ENCODE peak calls at places on chromosomes 6 and 20, in eight cellular contexts. C is RWPE1, S is left ventricle myocardium inferior, M is lung, R is left lung, F is tibial nerve, E is stomach, V is GM23338. I is an unnamed sample.
A peak's percentile ranks its signal among the peaks of the same experiment; 100 is the strongest.

GRCh38 chr20:59351148-59352040 is 51.0 kb downstream of the EDN3 start:
- DNase-seq in C (peak; percentile 51), S (no peak), M (no peak), R (no peak), F (no peak), E (no peak), V (no peak), I (no peak)

GRCh38 chr20:36792422-36792821 is 18.9 kb upstream of the DSN1 start:
- DNase-seq in C (peak; percentile 76), S (no peak), M (no peak), R (no peak), F (no peak), E (peak; percentile 53), V (peak; percentile 81), I (peak; percentile 81)

GRCh38 chr20:4920655-4921054 is 80.7 kb downstream of the SLC23A2 start:
- DNase-seq in C (no peak), S (no peak), M (no peak), R (no peak), F (no peak), E (no peak), V (no peak), I (no peak)

GRCh38 chr20:4369119-4369797 is 352.5 kb upstream of the PRND start:
- DNase-seq in C (no peak), S (no peak), M (no peak), R (no peak), F (no peak), E (no peak), V (no peak), I (no peak)

GRCh38 chr20:30610751-30611150 is 646.7 kb upstream of the DEFB115 start:
- DNase-seq in C (no peak), S (no peak), M (no peak), R (no peak), F (no peak), E (no peak), V (no peak), I (no peak)

GRCh38 chr6:80527552-80528052 is 421.1 kb downstream of the BCKDHB start:
- DNase-seq in C (peak; percentile 13), S (no peak), M (no peak), R (no peak), F (no peak), E (no peak), V (no peak), I (no peak)

GRCh38 chr6:52213127-52213526 is 27.0 kb downstream of the IL17A start:
- DNase-seq in C (no peak), S (no peak), M (no peak), R (no peak), F (no peak), E (no peak), V (peak; percentile 23), I (no peak)

GRCh38 chr20:48703511-48704219 is 124.1 kb downstream of the PREX1 start:
- DNase-seq in C (no peak), S (no peak), M (no peak), R (no peak), F (no peak), E (no peak), V (no peak), I (no peak)

GRCh38 chr20:9211016-9211760 is 142.3 kb downstream of the PLCB4 start:
- DNase-seq in C (no peak), S (no peak), M (no peak), R (no peak), F (no peak), E (no peak), V (no peak), I (no peak)

GRCh38 chr20:9220874-9221547 is 152.1 kb downstream of the PLCB4 start:
- DNase-seq in C (no peak), S (no peak), M (no peak), R (no peak), F (no peak), E (no peak), V (peak; percentile 17), I (no peak)

GRCh38 chr20:9214676-9215075 is 145.8 kb downstream of the PLCB4 start:
- DNase-seq in C (no peak), S (no peak), M (no peak), R (no peak), F (no peak), E (no peak), V (no peak), I (no peak)

GRCh38 chr20:9218412-9219001 is 149.6 kb downstream of the PLCB4 start:
- DNase-seq in C (no peak), S (no peak), M (no peak), R (no peak), F (no peak), E (no peak), V (no peak), I (no peak)

GRCh38 chr20:9215539-9215938 is 146.7 kb downstream of the PLCB4 start:
- DNase-seq in C (no peak), S (no peak), M (no peak), R (no peak), F (no peak), E (no peak), V (peak; percentile 61), I (no peak)
- TF ChIP-seq CTCF in C (peak; percentile 11), S (peak; percentile 39), M (no peak), R (no peak), F (no peak), E (no peak), V (peak; percentile 84), I (peak; percentile 24)

GRCh38 chr6:30591008-30591407 is 19.8 kb downstream of the ABCF1 start:
- DNase-seq in C (peak; percentile 83), S (no peak), M (peak; percentile 68), R (no peak), F (no peak), E (no peak), V (no peak), I (no peak)

GRCh38 chr6:30590509-30590908 is 19.3 kb downstream of the ABCF1 start:
- DNase-seq in C (no peak), S (no peak), M (no peak), R (no peak), F (no peak), E (no peak), V (no peak), I (no peak)

GRCh38 chr6:30589754-30590358 is 18.6 kb downstream of the ABCF1 start:
- DNase-seq in C (no peak), S (no peak), M (no peak), R (no peak), F (no peak), E (no peak), V (no peak), I (no peak)

GRCh38 chr6:30592287-30592686 is 21.0 kb downstream of the ABCF1 start:
- DNase-seq in C (no peak), S (no peak), M (no peak), R (no peak), F (no peak), E (no peak), V (no peak), I (no peak)
- H3K27ac ChIP-seq in C (no peak overlapping the region), S (no peak overlapping the region), M (peak overlapping the region; percentile 10), R (no peak overlapping the region), F (no peak overlapping the region), E (no peak overlapping the region), V (no peak overlapping the region), I (no peak overlapping the region)

GRCh38 chr6:72037006-72037405 is 150.7 kb downstream of the RIMS1 start:
- DNase-seq in C (no peak), S (no peak), M (no peak), R (no peak), F (no peak), E (no peak), V (no peak), I (no peak)

GRCh38 chr6:72040106-72040505 is 153.8 kb downstream of the RIMS1 start:
- DNase-seq in C (no peak), S (no peak), M (no peak), R (no peak), F (no peak), E (no peak), V (no peak), I (peak; percentile 9)

GRCh38 chr6:72048080-72048479 is 161.7 kb downstream of the RIMS1 start:
- DNase-seq in C (no peak), S (no peak), M (no peak), R (no peak), F (no peak), E (no peak), V (no peak), I (no peak)

DNA sequence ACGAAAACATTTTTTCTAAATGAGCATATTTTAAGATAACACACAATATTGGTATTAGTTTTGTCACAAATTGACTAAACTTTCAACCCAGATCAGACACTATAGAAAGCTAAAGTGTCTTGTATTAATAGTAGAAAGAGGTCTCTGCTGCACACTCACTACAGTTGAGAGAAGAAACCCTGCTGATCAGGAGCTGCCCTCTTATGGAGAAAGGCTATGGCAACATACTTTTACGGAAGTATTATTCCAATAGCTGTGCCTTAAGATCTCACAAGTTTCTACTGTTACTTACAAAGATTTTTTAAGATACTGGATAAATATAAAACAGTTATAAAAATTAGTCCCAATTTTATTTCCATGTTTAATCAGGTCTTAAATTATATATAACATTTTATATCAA is 155.7 kb downstream of the RIMS1 start:
- DNase-seq in C (no peak), S (no peak), M (no peak), R (no peak), F (no peak), E (no peak), V (no peak), I (peak; percentile 15)
- TF ChIP-seq CTCF in C (no peak), S (no peak), M (no peak), R (no peak), F (no peak), E (no peak), V (no peak), I (peak; percentile 17)

GRCh38 chr20:25320035-25320800 is 70.4 kb downstream of the ABHD12 start:
- DNase-seq in C (no peak), S (no peak), M (no peak), R (peak; percentile 25), F (no peak), E (peak; percentile 21), V (no peak), I (peak; percentile 79)

GRCh38 chr20:25321262-25321831 is 69.3 kb downstream of the ABHD12 start:
- DNase-seq in C (no peak), S (no peak), M (no peak), R (peak; percentile 36), F (no peak), E (no peak), V (no peak), I (no peak)

GRCh38 chr20:25318471-25319240 is 70.8 kb downstream of the PYGB start:
- DNase-seq in C (no peak), S (no peak), M (no peak), R (peak; percentile 72), F (no peak), E (peak; percentile 27), V (no peak), I (no peak)

GRCh38 chr20:25317351-25318075 is 69.6 kb downstream of the PYGB start:
- DNase-seq in C (no peak), S (no peak), M (no peak), R (peak; percentile 37), F (no peak), E (peak; percentile 17), V (no peak), I (no peak)

DNA sequence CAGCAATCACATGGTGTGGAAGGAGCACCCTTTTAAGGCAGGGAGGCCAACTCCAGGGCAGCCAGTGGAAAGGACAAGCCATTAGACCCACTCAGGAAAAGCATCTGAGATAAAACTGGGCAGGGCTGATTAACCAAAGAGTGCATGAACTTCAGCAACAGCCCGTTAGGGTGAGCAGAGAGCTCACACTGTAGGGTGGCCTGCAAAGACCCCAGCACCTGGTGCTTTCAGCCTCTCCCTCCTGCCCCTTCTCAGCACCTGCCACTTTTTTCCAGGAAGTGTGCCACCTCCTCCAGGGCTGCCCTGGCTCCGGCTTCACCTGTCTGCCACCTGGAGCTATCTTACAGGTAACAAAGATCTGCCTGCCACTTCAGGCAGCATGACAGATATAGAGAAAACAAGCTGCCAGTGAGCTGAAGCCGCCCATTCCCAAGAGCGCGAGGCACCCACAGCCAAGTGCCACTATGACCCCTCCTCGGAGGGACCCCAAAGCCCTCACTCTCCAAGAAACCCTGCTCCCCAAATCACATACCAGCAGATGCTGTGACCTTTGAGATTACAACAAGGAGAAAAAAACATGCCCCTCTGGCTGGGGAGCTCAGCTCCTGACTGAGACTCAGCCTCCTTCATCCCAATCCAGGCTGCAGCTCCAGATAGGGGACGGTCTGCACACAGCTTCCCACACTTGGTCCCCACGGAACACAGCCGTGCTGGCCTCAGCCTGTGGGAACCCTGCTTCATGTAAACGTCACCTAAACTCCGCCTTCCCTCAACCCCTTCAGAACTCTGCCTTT is 71.2 kb downstream of the ABHD12 start:
- DNase-seq in C (no peak), S (no peak), M (no peak), R (peak; percentile 67), F (no peak), E (peak; percentile 22), V (no peak), I (no peak)
- H3K27ac ChIP-seq in C (peak overlapping the region; percentile 15), S (peak overlapping the region; percentile 50), M (peak overlapping the region; percentile 73), R (no peak overlapping the region), F (peak overlapping the region; percentile 69), E (peak overlapping the region; percentile 53), V (no peak overlapping the region), I (peak overlapping the region; percentile 30)

I was measured in WERI-Rb-1.